ENCODE peak calls at places on chromosomes 16 and 17, in nine cellular contexts. B, I, S, R, F, D, J, G and W are unnamed samples.
A peak's percentile ranks its signal among the peaks of the same experiment; 100 is the strongest.

GRCh38 chr17:57853695-57854094 is 3.9 kb upstream of the MRPS23 start:
- DNase-seq in G (peak; percentile 95), S (no peak), J (no peak), I (no peak), F (peak; percentile 50), R (no peak), B (no peak), D (no peak), W (no peak)

GRCh38 chr16:48201515-48202201 is 42.4 kb upstream of the LONP2 start:
- DNase-seq in D (no peak), R (no peak), S (no peak), F (no peak), G (no peak), B (no peak), J (no peak), I (no peak), W (no peak)

GRCh38 chr17:5370411-5370810 is 49.1 kb downstream of the NUP88 start:
- DNase-seq in B (no peak), S (no peak), R (no peak), I (no peak), J (no peak), G (no peak), D (no peak), F (no peak), W (no peak)

GRCh38 chr16:47084198-47084597 is 59.5 kb downstream of the NETO2 start:
- DNase-seq in S (no peak), J (no peak), F (no peak), I (no peak), D (no peak), R (no peak), B (no peak), G (no peak), W (no peak)

GRCh38 chr16:15907863-15908478 is 19.6 kb upstream of the CEP20 start:
- DNase-seq in B (peak; percentile 30), S (peak; percentile 43), F (no peak), R (no peak), G (peak; percentile 26), I (peak; percentile 69), D (peak; percentile 68), J (peak; percentile 71), W (peak; percentile 51)

GRCh38 chr16:5604770-5605169 is 507.2 kb upstream of the EEF2KMT start:
- DNase-seq in F (no peak), D (no peak), J (peak; percentile 35), G (no peak), B (no peak), I (no peak), R (no peak), S (no peak), W (no peak)

GRCh38 chr17:1109606-1110523 is 69.9 kb downstream of the ABR start:
- DNase-seq in R (no peak), F (no peak), J (no peak), S (peak; percentile 15), G (no peak), D (no peak), B (no peak), I (peak; percentile 79), W (no peak)

GRCh38 chr17:8421571-8421970 is 14.1 kb upstream of the NDEL1 start:
- DNase-seq in I (no peak), R (no peak), G (no peak), S (no peak), D (no peak), F (no peak), B (no peak), J (no peak), W (no peak)

GRCh38 chr17:39751637-39752036 is 13.9 kb downstream of the GRB7 start:
- DNase-seq in D (no peak), B (no peak), F (no peak), I (no peak), S (no peak), R (no peak), J (no peak), G (peak; percentile 63), W (peak; percentile 38)

GRCh38 chr17:40485851-40486512 is 15.4 kb downstream of the TNS4 start:
- DNase-seq in S (no peak), D (no peak), F (no peak), J (no peak), G (peak; percentile 83), B (peak; percentile 99), R (no peak), I (peak; percentile 98), W (no peak)

GRCh38 chr17:21539146-21539545 is 153.2 kb upstream of the KCNJ18 start:
- DNase-seq in B (peak; percentile 20), I (no peak), F (no peak), S (no peak), R (no peak), D (no peak), J (no peak), G (no peak), W (no peak)

GRCh38 chr16:55349867-55350266 is 25.9 kb downstream of the IRX6 start:
- DNase-seq in D (peak; percentile 19), J (no peak), B (peak; percentile 15), G (no peak), R (no peak), S (no peak), I (peak; percentile 7), F (no peak), W (no peak)

GRCh38 chr16:53031323-53031942 is 21.3 kb downstream of the CHD9NB start:
- DNase-seq in I (no peak), B (no peak), J (no peak), F (no peak), G (no peak), R (no peak), D (no peak), S (no peak), W (no peak)

GRCh38 chr17:1055751-1056645 is 59.1 kb downstream of the TIMM22 start:
- DNase-seq in B (peak; percentile 44), F (peak; percentile 70), D (peak; percentile 87), S (peak; percentile 24), G (peak; percentile 85), R (peak; percentile 21), J (peak; percentile 86), I (peak; percentile 56), W (peak; percentile 82)

GRCh38 chr16:58847902-58848661 is 114.0 kb upstream of the GOT2 start:
- DNase-seq in B (no peak), J (no peak), F (no peak), G (no peak), S (no peak), R (no peak), I (no peak), D (no peak), W (no peak)

GRCh38 chr17:58184308-58184985 is 8.1 kb upstream of the EPX start:
- DNase-seq in S (no peak), G (no peak), I (peak; percentile 89), F (no peak), J (peak; percentile 22), B (peak; percentile 86), D (no peak), R (no peak), W (no peak)

GRCh38 chr16:50315346-50315997 is 49.1 kb downstream of the ADCY7 start:
- DNase-seq in G (peak; percentile 65), I (no peak), S (no peak), R (peak; percentile 1), J (no peak), F (no peak), B (peak; percentile 28), D (no peak), W (no peak)

GRCh38 chr17:78263063-78263735 is 31.8 kb downstream of the TMEM235 start:
- DNase-seq in G (no peak), D (peak; percentile 60), I (no peak), J (no peak), F (no peak), S (no peak), R (no peak), B (no peak), W (no peak)

GRCh38 chr16:74888888-74889287 is 96.0 kb downstream of the WDR59 start:
- DNase-seq in J (no peak), R (no peak), G (no peak), S (no peak), B (no peak), I (no peak), F (no peak), D (no peak), W (no peak)

GRCh38 chr16:3578121-3578520 is 918 bp upstream of the NLRC3 start:
- DNase-seq in G (no peak), S (no peak), D (no peak), R (peak; percentile 31), J (no peak), I (no peak), B (no peak), F (no peak), W (no peak)

GRCh38 chr17:50339381-50339780 is 6.5 kb upstream of the XYLT2 start:
- DNase-seq in I (no peak), G (no peak), F (no peak), S (no peak), D (no peak), B (no peak), J (no peak), R (no peak), W (no peak)

GRCh38 chr17:1956134-1956533 is 69.0 kb downstream of the RTN4RL1 start:
- DNase-seq in S (no peak), B (no peak), R (no peak), F (no peak), I (no peak), G (no peak), D (no peak), J (no peak), W (no peak)

GRCh38 chr16:85209526-85210121 is 97.4 kb upstream of the CIBAR2 start:
- DNase-seq in G (no peak), R (no peak), B (no peak), I (no peak), F (no peak), D (no peak), S (no peak), J (no peak), W (no peak)

GRCh38 chr16:79286646-79287423 is 313.7 kb downstream of the MAF start:
- DNase-seq in S (peak; percentile 67), I (peak; percentile 27), R (no peak), G (peak; percentile 74), D (no peak), J (no peak), B (no peak), F (peak; percentile 20), W (no peak)

GRCh38 chr17:10754109-10754508 is 24.3 kb upstream of the TMEM220 start:
- DNase-seq in G (no peak), F (no peak), R (no peak), B (no peak), I (peak; percentile 65), S (no peak), D (no peak), J (peak; percentile 55), W (peak; percentile 36)

GRCh38 chr16:4360538-4361021 is 9.5 kb upstream of the PAM16 start:
- DNase-seq in J (no peak), D (peak; percentile 71), G (no peak), F (no peak), I (peak; percentile 33), B (no peak), S (no peak), R (no peak), W (peak; percentile 52)

GRCh38 chr17:62840871-62841270 is 32.8 kb upstream of the MARCHF10 start:
- DNase-seq in G (no peak), F (no peak), I (no peak), D (peak; percentile 33), B (no peak), R (no peak), J (no peak), S (no peak), W (no peak)

GRCh38 chr16:641326-642188 is at the start of gene MCRIP2:
- DNase-seq in B (peak; percentile 58), J (peak; percentile 79), F (peak; percentile 87), G (peak; percentile 91), I (peak; percentile 81), D (peak; percentile 88), R (peak; percentile 72), S (peak; percentile 60), W (peak; percentile 90)

GRCh38 chr16:88566158-88566557 is 4.0 kb upstream of the ZC3H18 start:
- DNase-seq in R (peak; percentile 35), F (no peak), B (peak; percentile 72), J (no peak), S (no peak), I (peak; percentile 64), D (no peak), G (no peak), W (no peak)

GRCh38 chr17:20234266-20234665 is 225.1 kb downstream of the SPECC1 start:
- DNase-seq in R (peak; percentile 29), D (no peak), F (no peak), J (no peak), B (no peak), I (no peak), S (no peak), G (no peak), W (no peak)

GRCh38 chr16:60852635-60853034 is 1183.6 kb downstream of the CDH8 start:
- DNase-seq in G (no peak), R (no peak), I (no peak), J (no peak), S (no peak), F (no peak), B (no peak), D (no peak), W (no peak)